ENCODE peak calls at places on chromosomes 2 and 18, in four cellular contexts. M, J, O and K are unnamed samples. For H3K36me3, the result is how much of the 10 kb centered on the place peaks cover.

GRCh38 chr18:38019292-38019691 is 453.7 kb upstream of the CELF4 start:
- DNase-seq in M (no peak), J (no peak), O (no peak), K (no peak)

GRCh38 chr2:136086253-136087016 is 31.5 kb downstream of the CXCR4 start:
- DNase-seq in M (no peak), J (no peak), O (no peak), K (no peak)

GRCh38 chr2:69099541-69099940 is 86.6 kb downstream of the ANTXR1 start:
- DNase-seq in M (no peak), J (no peak), O (no peak), K (no peak)

GRCh38 chr2:166516712-166517303 is 22.8 kb upstream of the SCN7A start:
- DNase-seq in M (no peak), J (no peak), O (peak), K (peak)

GRCh38 chr2:201257381-201257940 is 2.9 kb upstream of the CASP8 start:
- DNase-seq in M (peak), J (peak), O (peak), K (peak)

GRCh38 chr2:168602846-168603406 is 146.9 kb downstream of the CERS6 start:
- DNase-seq in M (no peak), J (no peak), O (no peak), K (no peak)

GRCh38 chr18:30967701-30968100 is 74.8 kb downstream of the DSC3 start:
- DNase-seq in M (no peak), J (no peak), O (no peak), K (no peak)

GRCh38 chr2:44668336-44668735 is 273.2 kb upstream of the SIX3 start:
- DNase-seq in M (no peak), J (no peak), O (no peak), K (no peak)

GRCh38 chr2:119753930-119754321 is 5.8 kb upstream of the PTPN4 start:
- DNase-seq in M (no peak), J (no peak), O (no peak), K (no peak)

GRCh38 chr18:61360440-61361383 is 27.5 kb downstream of the CDH20 start:
- DNase-seq in M (no peak), J (no peak), O (no peak), K (no peak)

GRCh38 chr2:100104718-100105677 is 37.4 kb downstream of the AFF3 start:
- DNase-seq in M (no peak), J (peak), O (peak), K (peak)

GRCh38 chr2:104794416-104794815 is 59.5 kb upstream of the POU3F3 start:
- DNase-seq in M (no peak), J (no peak), O (no peak), K (no peak)

GRCh38 chr2:101698419-101699190 is 1.1 kb downstream of the MAP4K4 start:
- DNase-seq in M (no peak), J (no peak), O (no peak), K (no peak)

GRCh38 chr2:20521193-20521592 is 74.3 kb downstream of the RHOB start:
- DNase-seq in M (no peak), J (no peak), O (no peak), K (no peak)

GRCh38 chr2:132589966-132590365 is 80.0 kb downstream of the LYPD1 start:
- DNase-seq in M (no peak), J (no peak), O (no peak), K (no peak)

GRCh38 chr18:63758616-63759015 is 16.6 kb upstream of the SERPINB7 start:
- DNase-seq in M (no peak), J (no peak), O (no peak), K (no peak)
- TF ChIP-seq CTCF in M (no peak), J (no peak), O (no peak), K (no peak)

DNA sequence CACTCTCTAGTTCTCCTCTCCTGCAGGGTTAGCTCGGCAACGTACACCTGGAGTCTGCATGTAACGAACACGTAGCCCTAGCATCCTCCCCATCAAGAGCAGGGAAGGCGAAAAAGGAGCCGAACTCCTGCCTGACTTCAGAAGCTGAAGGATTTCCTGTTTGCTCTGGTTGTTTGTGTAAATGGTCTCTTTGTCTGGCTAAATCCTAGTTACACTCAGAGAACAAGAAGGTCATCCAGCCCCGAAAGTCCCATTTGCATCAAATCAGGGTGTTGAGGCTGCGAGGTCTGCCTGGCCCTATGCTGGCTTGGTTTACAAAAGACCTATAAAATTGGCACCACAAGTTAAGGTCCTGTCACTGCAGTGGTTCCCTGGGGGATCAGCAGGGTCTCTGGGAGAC is 66.4 kb upstream of the POMC start:
- DNase-seq in M (no peak), J (no peak), O (no peak), K (no peak)
- H3K36me3 ChIP-seq in M (under half), J (half or more), O (half or more), K (half or more)

DNA sequence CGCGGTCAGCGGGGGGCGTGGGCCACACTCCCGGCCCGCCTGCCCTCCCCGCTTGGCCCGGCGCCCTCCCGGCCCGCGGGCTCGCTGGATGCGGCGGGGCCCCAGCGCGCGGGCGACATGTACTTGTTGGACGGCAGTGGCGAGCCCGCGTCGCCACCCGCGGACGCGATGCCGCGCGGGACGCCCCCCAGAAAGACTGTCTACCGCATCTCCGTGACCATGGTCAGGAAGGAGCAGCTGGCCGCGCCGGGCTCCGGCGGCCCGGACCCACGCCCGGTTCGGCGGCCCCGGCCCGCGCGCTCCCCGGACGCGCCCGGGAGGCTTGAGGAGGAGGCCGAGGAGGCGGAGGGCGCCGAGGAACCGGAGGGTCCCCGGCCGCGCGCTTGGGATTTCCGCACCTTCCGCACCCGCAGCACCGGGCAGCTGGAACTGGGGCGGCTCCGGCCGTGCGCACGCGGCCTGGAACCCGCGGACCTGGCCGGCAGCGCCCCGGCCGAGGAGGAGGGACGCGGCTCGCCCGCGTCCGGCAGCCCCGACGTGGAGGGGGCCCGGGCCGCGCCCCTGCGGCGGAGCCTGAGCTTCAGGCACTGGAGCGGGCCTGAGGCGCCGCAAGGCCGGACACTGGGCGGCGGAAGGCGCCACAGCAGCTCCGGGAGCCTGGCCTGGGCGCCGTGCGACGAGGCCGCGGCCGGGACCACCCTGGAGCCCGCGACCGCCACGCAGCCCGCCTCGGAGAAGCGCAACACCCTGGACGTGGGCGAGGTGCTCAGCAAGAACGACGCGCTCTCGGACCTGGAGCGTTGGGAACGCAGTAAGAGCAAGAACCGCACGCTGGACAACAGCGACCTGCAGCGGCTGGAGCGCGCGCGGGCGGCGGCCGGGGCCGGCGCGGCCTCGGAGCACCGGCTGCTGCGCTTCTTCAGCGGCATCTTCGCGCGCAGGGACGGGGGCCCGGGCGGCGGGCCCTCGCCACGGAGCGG is 176.4 kb downstream of the AGAP1 start:
- DNase-seq in M (peak), J (peak), O (peak), K (peak)
- TF ChIP-seq CTCF in M (peak), J (peak), O (no peak), K (peak)

DNA sequence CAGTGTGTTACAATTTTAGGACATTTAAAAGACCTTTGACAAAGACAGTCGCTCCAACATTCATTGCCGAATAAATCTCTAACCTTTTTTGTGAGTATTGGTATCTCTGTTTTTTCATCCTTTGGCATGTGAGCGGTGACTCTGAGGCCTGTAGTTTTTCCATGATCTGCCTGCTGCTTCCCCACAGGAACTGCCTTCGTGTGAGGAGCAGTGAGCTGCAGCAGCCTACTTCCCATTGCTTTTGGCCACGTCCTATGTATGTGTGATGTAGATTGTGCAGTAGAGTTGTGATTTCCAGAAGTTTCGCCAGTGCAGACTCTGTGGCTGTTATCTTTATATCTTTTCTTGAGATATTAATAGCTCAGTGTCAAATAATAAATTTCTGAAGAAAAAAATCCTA is 79.8 kb downstream of the UGGT1 start:
- DNase-seq in M (no peak), J (no peak), O (no peak), K (no peak)
- H3K36me3 ChIP-seq in M (under half), J (half or more), O (half or more), K (half or more)

GRCh38 chr2:218289639-218290315 is 2.5 kb downstream of the TMBIM1 start:
- DNase-seq in M (peak), J (no peak), O (no peak), K (no peak)
- TF ChIP-seq CTCF in M (no peak), J (no peak), O (no peak), K (no peak)

GRCh38 chr2:178076130-178076529 is 3.6 kb upstream of the PDE11A start:
- DNase-seq in M (no peak), J (no peak), O (no peak), K (no peak)
- H3K36me3 ChIP-seq in M (under half), J (under half), O (under half), K (under half)

GRCh38 chr2:67646714-67647333 is 249.7 kb downstream of the ETAA1 start:
- DNase-seq in M (no peak), J (no peak), O (no peak), K (no peak)

GRCh38 chr2:67652679-67653078 is 255.5 kb downstream of the ETAA1 start:
- DNase-seq in M (no peak), J (no peak), O (no peak), K (no peak)

GRCh38 chr2:67650292-67651133 is 253.4 kb downstream of the ETAA1 start:
- DNase-seq in M (peak), J (peak), O (peak), K (peak)

GRCh38 chr2:67645280-67646255 is 248.4 kb downstream of the ETAA1 start:
- DNase-seq in M (no peak), J (no peak), O (no peak), K (no peak)

DNA sequence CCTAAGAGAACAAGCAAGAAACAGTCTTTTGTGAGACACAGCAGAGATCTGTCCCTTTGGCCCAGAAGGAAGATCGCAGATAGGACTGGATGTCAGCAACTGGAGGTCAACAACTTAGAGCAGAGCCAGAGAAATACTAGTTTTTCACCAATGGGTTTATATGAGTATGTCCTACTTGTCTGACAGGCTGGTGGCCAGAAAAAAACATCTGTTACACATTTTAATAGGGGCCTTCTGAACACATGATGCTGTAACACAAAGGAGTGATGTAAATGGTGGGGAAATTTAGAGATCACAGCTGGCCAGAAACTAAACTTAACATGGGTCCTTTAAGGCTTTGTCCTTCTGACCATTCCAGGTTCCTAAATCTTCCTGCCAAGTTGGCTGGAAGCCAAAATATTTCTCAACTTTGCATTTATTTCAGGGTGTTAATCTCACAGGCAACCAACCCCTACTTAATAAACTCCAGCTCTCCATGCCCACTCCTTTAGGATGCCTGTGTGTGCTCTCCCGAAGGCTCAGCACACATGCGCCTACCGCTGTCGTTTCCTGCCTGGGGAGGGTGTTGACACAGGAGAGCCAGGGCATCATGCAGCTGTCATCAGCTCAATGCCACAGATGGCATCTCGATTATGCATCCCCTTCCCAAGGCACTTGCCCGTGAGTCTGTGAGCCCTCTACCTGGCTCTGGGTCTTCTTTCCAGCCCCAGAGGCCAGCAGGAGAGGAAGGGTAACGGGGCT is 252.4 kb downstream of the ETAA1 start:
- DNase-seq in M (peak), J (no peak), O (peak), K (no peak)
- TF ChIP-seq CTCF in M (no peak), J (no peak), O (no peak), K (no peak)

GRCh38 chr2:133668547-133668946 is 100.3 kb upstream of the NCKAP5 start:
- DNase-seq in M (no peak), J (no peak), O (no peak), K (no peak)
- H3K36me3 ChIP-seq in M (under half), J (under half), O (under half), K (under half)

DNA sequence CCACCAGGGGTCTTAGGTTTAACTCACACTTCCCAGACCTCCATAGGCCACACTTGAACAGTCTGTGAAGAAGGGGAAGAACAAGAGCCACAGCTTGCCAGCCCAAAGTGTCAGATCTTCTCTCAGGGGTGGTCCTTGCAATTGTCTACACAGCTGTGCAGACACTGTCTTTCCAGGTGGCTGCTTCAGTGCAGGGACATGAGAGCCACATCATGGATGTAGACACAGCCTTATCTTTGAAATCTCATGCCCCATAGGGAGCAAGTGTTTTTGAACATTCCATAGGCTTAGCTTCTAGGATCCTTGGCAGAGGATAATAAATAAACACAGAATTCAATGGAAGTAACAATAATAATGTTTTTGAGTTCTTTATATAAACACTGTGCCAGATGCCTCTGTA is 6.7 kb downstream of the ZNF407 start:
- DNase-seq in M (no peak), J (no peak), O (no peak), K (no peak)
- TF ChIP-seq CTCF in M (no peak), J (no peak), O (no peak), K (no peak)